ENCODE peak calls at places on chromosome 14, in nine cellular contexts. L is glutamatergic neuron, N is T follicular helper cell, B is AG08395, J is epithelial cell of esophagus, H is GOT3, E is LoVo, A is Right ventricle myocardium superior, C is HS-27A. R is an unnamed sample.

GRCh38 chr14:66395300-66395699 is 90.9 kb upstream of the CCDC196 start:
- DNase-seq in E (no peak), J (peak), B (no peak), H (no peak), A (no peak), C (no peak), L (no peak), N (no peak), R (no peak)

GRCh38 chr14:89379891-89380820 is 36.9 kb downstream of the FOXN3 start:
- DNase-seq in J (no peak), H (no peak), N (no peak), L (no peak), E (no peak), C (no peak), B (no peak), A (no peak), R (no peak)

GRCh38 chr14:34496679-34497513 is 34.9 kb upstream of the SPTSSA start:
- DNase-seq in L (no peak), N (no peak), B (peak), J (peak), A (peak), E (peak), H (peak), C (peak), R (peak)

GRCh38 chr14:68598621-68599447 is 194.0 kb downstream of the ZFP36L1 start:
- DNase-seq in L (no peak), B (peak), J (peak), E (peak), H (no peak), A (peak), C (no peak), N (no peak), R (peak)

GRCh38 chr14:33279865-33280264 is 341.2 kb downstream of the NPAS3 start:
- DNase-seq in J (no peak), B (no peak), H (no peak), A (no peak), N (no peak), C (no peak), E (no peak), L (no peak), R (no peak)

GRCh38 chr14:92759300-92759678 is 10.9 kb upstream of the LGMN start:
- DNase-seq in A (no peak), J (peak), N (no peak), H (no peak), C (no peak), B (no peak), L (peak), E (no peak), R (no peak)

GRCh38 chr14:35257809-35258208 is 34.4 kb upstream of the PSMA6 start:
- DNase-seq in J (no peak), H (no peak), C (peak), B (no peak), E (no peak), A (no peak), N (no peak), L (no peak), R (no peak)

GRCh38 chr14:105141486-105142281 is 26.9 kb downstream of the JAG2 start:
- DNase-seq in L (no peak), B (no peak), A (no peak), J (no peak), N (no peak), C (no peak), E (no peak), H (no peak), R (no peak)

GRCh38 chr14:96564389-96564788 is 62.2 kb downstream of the PAPOLA start:
- DNase-seq in N (no peak), J (no peak), A (no peak), E (no peak), C (no peak), B (no peak), L (no peak), H (no peak), R (no peak)

R was measured in HepG2.